ENCODE peak calls at places on chromosomes 3 and 15, in nine cellular contexts. L is GM10248; I is activated CD4-positive, CD25-positive, alpha-beta regulatory T cell; S is GM12892; U is CD14-positive monocyte; Q is right cardiac atrium; W is AG09309; T is left cardiac atrium; A is iris pigment epithelial cell. G is an unnamed sample.

GRCh38 chr3:56769125-56769709 is 32.5 kb downstream of the ARHGEF3 start:
- DNase-seq in L (no peak), I (no peak), S (no peak), U (no peak), Q (no peak), W (no peak), T (no peak), A (no peak), G (no peak)

GRCh38 chr3:114643342-114643741 is 349.5 kb downstream of the TIGIT start:
- DNase-seq in L (no peak), I (no peak), S (no peak), U (no peak), Q (no peak), W (no peak), T (no peak), A (no peak), G (no peak)

GRCh38 chr15:57384024-57384423 is 7.7 kb downstream of the CGNL1 start:
- DNase-seq in L (no peak), I (no peak), S (no peak), U (no peak), Q (peak), W (no peak), T (peak), A (no peak), G (no peak)

GRCh38 chr15:31391687-31392671 is 65.3 kb downstream of the KLF13 start:
- DNase-seq in L (peak), I (peak), S (peak), U (peak), Q (peak), W (peak), T (peak), A (peak), G (peak)

GRCh38 chr15:92900712-92901052 is 558 bp downstream of the CHD2 start:
- DNase-seq in L (no peak), I (no peak), S (no peak), U (no peak), Q (no peak), W (no peak), T (no peak), A (no peak), G (no peak)

GRCh38 chr3:172808969-172809546 is 58.5 kb downstream of the ECT2 start:
- DNase-seq in L (no peak), I (no peak), S (no peak), U (no peak), Q (no peak), W (peak), T (no peak), A (peak), G (peak)

GRCh38 chr15:38650384-38650783 is 85.8 kb upstream of the RASGRP1 start:
- DNase-seq in L (no peak), I (no peak), S (no peak), U (no peak), Q (no peak), W (no peak), T (no peak), A (no peak), G (no peak)

GRCh38 chr15:87269566-87269965 is 987.0 kb downstream of the NTRK3 start:
- DNase-seq in L (no peak), I (no peak), S (no peak), U (no peak), Q (no peak), W (no peak), T (no peak), A (peak), G (peak)

GRCh38 chr3:123420416-123420968 is 28.4 kb downstream of the ADCY5 start:
- DNase-seq in L (no peak), I (no peak), S (no peak), U (no peak), Q (no peak), W (no peak), T (no peak), A (no peak), G (no peak)

GRCh38 chr15:85009435-85009834 is 27.8 kb downstream of the PDE8A start:
- DNase-seq in L (no peak), I (no peak), S (no peak), U (no peak), Q (no peak), W (no peak), T (no peak), A (no peak), G (no peak)

GRCh38 chr3:38131621-38132369 is 5.1 kb downstream of the ACAA1 start:
- DNase-seq in L (no peak), I (no peak), S (no peak), U (no peak), Q (no peak), W (no peak), T (no peak), A (peak), G (peak)

GRCh38 chr3:140274429-140274828 is 339.4 kb downstream of the CLSTN2 start:
- DNase-seq in L (no peak), I (no peak), S (no peak), U (no peak), Q (no peak), W (no peak), T (no peak), A (no peak), G (no peak)

GRCh38 chr3:111667621-111668239 is 72.6 kb upstream of the ZBED2 start:
- DNase-seq in L (peak), I (peak), S (peak), U (peak), Q (peak), W (no peak), T (peak), A (peak), G (peak)

GRCh38 chr15:52163321-52164190 is 27.6 kb downstream of the GNB5 start:
- DNase-seq in L (no peak), I (no peak), S (no peak), U (no peak), Q (no peak), W (no peak), T (no peak), A (no peak), G (peak)

G was measured in ELR.